ENCODE peak calls at places on chromosomes 5 and 9, in nine cellular contexts. Q is GM23338, E is PC-3, L is neural progenitor cell, U is GM23248, C is OCI-LY7, Y is SK-N-SH, P is hepatocyte, A is MM.1S. O is an unnamed sample.

GRCh38 chr5:150000990-150001659 is 586 bp downstream of the HMGXB3 start:
- DNase-seq in C (peak; percentile 50), Y (peak; percentile 49), P (peak; percentile 67), Q (peak; percentile 71), A (peak; percentile 39), U (peak; percentile 89), L (peak; percentile 76), E (peak; percentile 44), O (no peak)

GRCh38 chr9:87862536-87863268 is 20.0 kb upstream of the SPATA31E1 start:
- DNase-seq in E (peak; percentile 73), Y (no peak), Q (no peak), U (peak; percentile 87), A (no peak), C (no peak), L (no peak), P (peak; percentile 37), O (peak; percentile 35)

GRCh38 chr5:69211200-69211599 is 21.8 kb downstream of the CENPH start:
- DNase-seq in P (no peak), A (no peak), Y (no peak), E (no peak), L (no peak), C (no peak), Q (no peak), U (no peak), O (no peak)

GRCh38 chr5:57783693-57784092 is 301.1 kb upstream of the ACTBL2 start:
- DNase-seq in A (no peak), Q (no peak), E (no peak), Y (no peak), L (no peak), U (peak; percentile 39), C (no peak), P (no peak), O (no peak)

GRCh38 chr9:6632516-6633328 is 12.8 kb downstream of the GLDC start:
- DNase-seq in E (no peak), C (peak; percentile 27), Q (peak; percentile 52), U (no peak), Y (no peak), L (no peak), A (no peak), P (peak; percentile 62), O (no peak)

GRCh38 chr5:27472875-27473274 is 434.5 kb upstream of the CDH9 start:
- DNase-seq in Q (peak; percentile 22), L (peak; percentile 5), C (no peak), U (peak; percentile 21), Y (no peak), P (no peak), E (no peak), A (no peak), O (no peak)

GRCh38 chr5:67038817-67039603 is 157.6 kb downstream of the CD180 start:
- DNase-seq in L (no peak), P (no peak), Y (no peak), E (peak; percentile 62), A (no peak), U (peak; percentile 71), Q (no peak), C (no peak), O (no peak)

GRCh38 chr9:37984672-37985611 is 81.0 kb upstream of the SLC25A51 start:
- DNase-seq in U (peak; percentile 94), Y (no peak), L (peak; percentile 37), A (no peak), E (peak; percentile 23), C (no peak), Q (no peak), P (no peak), O (no peak)

GRCh38 chr5:174354571-174354970 is 309.1 kb downstream of the NSG2 start:
- DNase-seq in U (peak; percentile 9), C (no peak), Y (no peak), A (no peak), P (no peak), L (no peak), Q (no peak), E (no peak), O (no peak)

GRCh38 chr9:126985870-126986498 is 71.4 kb downstream of the RALGPS1 start:
- DNase-seq in E (peak; percentile 97), L (no peak), A (peak; percentile 98), C (no peak), U (peak; percentile 74), Y (no peak), Q (no peak), P (peak; percentile 35), O (peak; percentile 93)

GRCh38 chr9:92807757-92808725 is 43.4 kb upstream of the BICD2 start:
- DNase-seq in L (peak; percentile 36), E (no peak), A (peak; percentile 60), Q (peak; percentile 57), C (no peak), U (peak; percentile 16), Y (peak; percentile 47), P (no peak), O (no peak)

GRCh38 chr9:86977205-86977835 is 30.0 kb upstream of the GAS1 start:
- DNase-seq in U (peak; percentile 74), P (no peak), Y (no peak), Q (no peak), L (no peak), A (no peak), E (no peak), C (no peak), O (no peak)

GRCh38 chr5:35436441-35437057 is 181.1 kb upstream of the SPEF2 start:
- DNase-seq in A (peak; percentile 46), U (peak; percentile 64), P (peak; percentile 70), Q (peak; percentile 52), L (peak; percentile 57), Y (peak; percentile 23), E (peak; percentile 57), C (peak; percentile 37), O (peak; percentile 13)

GRCh38 chr9:6525326-6526040 is 112.5 kb downstream of the UHRF2 start:
- DNase-seq in U (peak; percentile 15), Q (no peak), P (no peak), Y (no peak), C (no peak), L (no peak), E (no peak), A (no peak), O (no peak)

GRCh38 chr5:68884893-68885292 is 208.9 kb upstream of the SLC30A5 start:
- DNase-seq in Y (peak; percentile 36), L (peak; percentile 30), U (no peak), E (peak; percentile 48), P (no peak), Q (peak; percentile 54), A (no peak), C (no peak), O (peak; percentile 7)

GRCh38 chr9:116555556-116556180 is 131.4 kb upstream of the TRIM32 start:
- DNase-seq in Q (no peak), P (no peak), A (no peak), U (no peak), C (no peak), Y (no peak), E (no peak), L (no peak), O (no peak)

GRCh38 chr5:136159457-136159856 is 26.8 kb downstream of the SMAD5 start:
- DNase-seq in C (peak; percentile 51), A (peak; percentile 28), Q (no peak), U (peak; percentile 58), L (no peak), E (no peak), Y (no peak), P (no peak), O (no peak)

GRCh38 chr5:93100976-93101375 is 480.0 kb downstream of the NR2F1-AS1 start:
- DNase-seq in C (no peak), U (peak; percentile 26), L (no peak), A (no peak), Q (no peak), P (no peak), E (no peak), Y (no peak), O (no peak)
- TF ChIP-seq EZH2phosphoT487 in C (no peak), U (no peak), L (no peak), A (no peak), Q (no peak), P (no peak), E (no peak), Y (no peak), O (no peak)

DNA sequence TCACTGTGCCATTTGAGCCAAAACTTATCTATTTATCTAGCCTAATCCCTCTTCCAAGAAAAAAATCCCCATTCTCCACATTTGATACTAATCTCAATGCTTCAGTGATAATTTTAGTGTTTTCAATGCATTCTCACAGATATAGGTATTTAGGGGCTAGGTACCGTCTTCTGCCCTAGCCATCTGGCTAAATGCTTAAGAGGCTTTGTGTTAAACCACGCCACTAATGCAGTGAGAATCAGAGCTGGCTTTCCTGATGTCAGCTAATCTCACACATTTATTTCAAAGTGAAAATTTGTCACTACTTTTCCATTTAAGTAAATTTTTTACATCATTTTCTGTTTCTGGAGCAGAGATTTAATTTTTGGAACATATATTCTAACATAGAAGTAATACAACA is 479.7 kb downstream of the MAN2A1 start:
- DNase-seq in L (no peak), E (no peak), Q (no peak), P (no peak), A (no peak), U (no peak), Y (no peak), C (no peak), O (no peak)
- TF ChIP-seq EZH2phosphoT487 in L (no peak), E (no peak), Q (no peak), P (no peak), A (no peak), U (no peak), Y (no peak), C (no peak), O (no peak)

GRCh38 chr9:79657891-79658290 is 86.1 kb downstream of the TLE4 start:
- DNase-seq in C (no peak), L (no peak), Y (no peak), U (peak; percentile 68), A (no peak), Q (no peak), E (no peak), P (no peak), O (no peak)

GRCh38 chr9:79654591-79654990 is 82.8 kb downstream of the TLE4 start:
- DNase-seq in P (no peak), U (no peak), Q (no peak), Y (no peak), C (no peak), L (no peak), E (peak; percentile 17), A (no peak), O (no peak)

GRCh38 chr9:79655571-79655970 is 83.8 kb downstream of the TLE4 start:
- DNase-seq in A (no peak), Y (no peak), C (no peak), E (no peak), P (no peak), Q (no peak), U (no peak), L (no peak), O (no peak)

GRCh38 chr9:79658926-79659325 is 87.2 kb downstream of the TLE4 start:
- DNase-seq in E (no peak), P (no peak), L (no peak), C (no peak), Q (no peak), A (no peak), Y (no peak), U (no peak), O (no peak)

GRCh38 chr9:79656127-79656526 is 84.4 kb downstream of the TLE4 start:
- DNase-seq in Y (peak; percentile 54), E (no peak), U (no peak), P (no peak), A (no peak), L (no peak), Q (no peak), C (no peak), O (no peak)
- TF ChIP-seq EZH2phosphoT487 in Y (no peak), E (no peak), U (no peak), P (no peak), A (no peak), L (no peak), Q (no peak), C (no peak), O (no peak)

GRCh38 chr5:73412597-73412988 is 36.0 kb downstream of the FOXD1 start:
- DNase-seq in E (peak; percentile 69), Y (no peak), P (no peak), C (no peak), L (no peak), A (no peak), U (peak; percentile 78), Q (peak; percentile 20), O (no peak)
- TF ChIP-seq EZH2phosphoT487 in E (no peak), Y (no peak), P (no peak), C (no peak), L (no peak), A (no peak), U (no peak), Q (no peak), O (no peak)